ENCODE peak calls at places on chromosomes 4 and X, in seven cellular contexts. U is NCI-H510A treated with DMSO at 0.1 percent for 48 hours, S is astrocyte of the spinal cord, A is chondrocyte, E is NCI-H460, M is NCI-H1092, W is mesendoderm. D is an unnamed sample.

GRCh38 chrX:104459796-104460195 is 106.2 kb upstream of the IL1RAPL2 start:
- DNase-seq in E (no peak), U (no peak), W (no peak), M (no peak), S (no peak), A (no peak), D (no peak)

GRCh38 chr4:57109847-57110634 is at the start of gene IGFBP7:
- DNase-seq in E (no peak), U (peak), W (no peak), M (no peak), S (peak), A (peak), D (no peak)

GRCh38 chrX:23662853-23663252 is 4.4 kb upstream of the PRDX4 start:
- DNase-seq in U (no peak), S (no peak), E (no peak), M (no peak), W (no peak), A (no peak), D (no peak)

GRCh38 chrX:110087485-110088356 is 84.8 kb downstream of the TMEM164 start:
- DNase-seq in M (no peak), W (peak), S (peak), E (peak), U (no peak), A (no peak), D (no peak)

GRCh38 chr4:142238589-142238988 is 602.2 kb downstream of the IL15 start:
- DNase-seq in U (no peak), E (no peak), S (peak), W (no peak), M (no peak), A (no peak), D (no peak)

GRCh38 chrX:69320116-69320515 is 154.9 kb upstream of the PJA1 start:
- DNase-seq in A (no peak), S (no peak), U (no peak), W (no peak), E (no peak), M (no peak), D (no peak)

GRCh38 chrX:72255445-72255844 is 16.6 kb upstream of the ERCC6L start:
- DNase-seq in S (no peak), E (no peak), W (no peak), A (no peak), U (peak), M (peak), D (no peak)

GRCh38 chr4:55503164-55503563 is 43.5 kb downstream of the CLOCK start:
- DNase-seq in M (no peak), S (peak), E (no peak), A (no peak), U (no peak), W (no peak), D (no peak)

GRCh38 chrX:94058728-94059382 is 384.8 kb downstream of the FAM133A start:
- DNase-seq in M (no peak), S (no peak), E (peak), U (peak), W (peak), A (no peak), D (peak)

GRCh38 chrX:9373789-9374188 is 91.1 kb upstream of the TBL1X start:
- DNase-seq in E (no peak), S (no peak), W (no peak), M (no peak), U (no peak), A (no peak), D (no peak)

GRCh38 chr4:73668806-73669205 is 48.6 kb upstream of the RASSF6 start:
- DNase-seq in U (peak), S (peak), A (no peak), E (no peak), W (no peak), M (peak), D (no peak)

GRCh38 chr4:21862917-21863316 is 85.7 kb downstream of the KCNIP4 start:
- DNase-seq in A (no peak), E (no peak), M (no peak), S (no peak), W (no peak), U (no peak), D (no peak)

GRCh38 chr4:101114936-101115372 is 232.4 kb downstream of the PPP3CA start:
- DNase-seq in S (peak), W (peak), E (peak), U (peak), M (no peak), A (no peak), D (peak)

GRCh38 chrX:130174051-130174704 is 2.4 kb downstream of the RAB33A start:
- DNase-seq in W (no peak), S (peak), A (no peak), M (no peak), E (peak), U (no peak), D (no peak)

GRCh38 chr4:42271096-42271495 is 118.6 kb upstream of the BEND4 start:
- DNase-seq in E (no peak), S (no peak), U (no peak), W (no peak), A (no peak), M (no peak), D (no peak)

GRCh38 chr4:155544547-155544946 is 122.1 kb upstream of the GUCY1A1 start:
- DNase-seq in A (no peak), W (no peak), U (no peak), M (no peak), S (no peak), E (no peak), D (no peak)

GRCh38 chr4:163048447-163048846 is 118.2 kb downstream of the NAF1 start:
- DNase-seq in S (peak), U (no peak), M (no peak), E (peak), W (peak), A (no peak), D (peak)

D was measured in HepG2.